ENCODE peak calls at places on chromosomes 11 and 22, in seven cellular contexts. One of them, this sample, is unnamed.
A peak's percentile ranks its signal among the peaks of the same experiment; 100 is the strongest.

GRCh38 chr11:102964867-102965266 is 9.3 kb upstream of the MMP13 start:
- DNase-seq in Right ventricle myocardium superior: no peak
- DNase-seq in mesenchymal stem cell: no peak
- DNase-seq in endothelial cell: no peak
- DNase-seq in NCI-H460: no peak
- DNase-seq in nucleus accumbens: no peak
- DNase-seq in NCI-H774: no peak
- DNase-seq in this sample: no peak

GRCh38 chr11:61888043-61888442 is 3.3 kb downstream of the FADS3 start:
- DNase-seq in Right ventricle myocardium superior: peak; percentile 93
- DNase-seq in mesenchymal stem cell: peak; percentile 90
- DNase-seq in endothelial cell: no peak
- DNase-seq in NCI-H460: no peak
- DNase-seq in nucleus accumbens: no peak
- DNase-seq in NCI-H774: no peak
- DNase-seq in this sample: peak; percentile 93

GRCh38 chr22:49330421-49331222 is 497.1 kb downstream of the BRD1 start:
- DNase-seq in Right ventricle myocardium superior: no peak
- DNase-seq in mesenchymal stem cell: no peak
- DNase-seq in endothelial cell: no peak
- DNase-seq in NCI-H460: no peak
- DNase-seq in nucleus accumbens: no peak
- DNase-seq in NCI-H774: no peak
- DNase-seq in this sample: no peak

GRCh38 chr22:47294571-47294970 is 532.1 kb downstream of the TBC1D22A start:
- DNase-seq in Right ventricle myocardium superior: no peak
- DNase-seq in mesenchymal stem cell: no peak
- DNase-seq in endothelial cell: no peak
- DNase-seq in NCI-H460: no peak
- DNase-seq in nucleus accumbens: no peak
- DNase-seq in NCI-H774: no peak
- DNase-seq in this sample: no peak

GRCh38 chr11:11975201-11976092 is 33.0 kb downstream of the DKK3 start:
- DNase-seq in Right ventricle myocardium superior: no peak
- DNase-seq in mesenchymal stem cell: no peak
- DNase-seq in endothelial cell: no peak
- DNase-seq in NCI-H460: no peak
- DNase-seq in nucleus accumbens: no peak
- DNase-seq in NCI-H774: no peak
- DNase-seq in this sample: no peak

GRCh38 chr11:33982661-33983060 is 68.9 kb upstream of the CAPRIN1 start:
- DNase-seq in Right ventricle myocardium superior: no peak
- DNase-seq in mesenchymal stem cell: no peak
- DNase-seq in endothelial cell: no peak
- DNase-seq in NCI-H460: no peak
- DNase-seq in nucleus accumbens: no peak
- DNase-seq in NCI-H774: no peak
- DNase-seq in this sample: no peak

GRCh38 chr11:76391039-76391438 is 9.9 kb downstream of the GVQW3 start:
- DNase-seq in Right ventricle myocardium superior: no peak
- DNase-seq in mesenchymal stem cell: no peak
- DNase-seq in endothelial cell: no peak
- DNase-seq in NCI-H460: no peak
- DNase-seq in nucleus accumbens: no peak
- DNase-seq in NCI-H774: peak; percentile 88
- DNase-seq in this sample: no peak

GRCh38 chr11:84106560-84106959 is 820.4 kb upstream of the CCDC90B start:
- DNase-seq in Right ventricle myocardium superior: no peak
- DNase-seq in mesenchymal stem cell: peak; percentile 35
- DNase-seq in endothelial cell: no peak
- DNase-seq in NCI-H460: no peak
- DNase-seq in nucleus accumbens: no peak
- DNase-seq in NCI-H774: peak; percentile 50
- DNase-seq in this sample: no peak

GRCh38 chr11:120324932-120325810 is at the start of gene TLCD5:
- DNase-seq in Right ventricle myocardium superior: peak; percentile 76
- DNase-seq in mesenchymal stem cell: peak; percentile 85
- DNase-seq in endothelial cell: peak; percentile 82
- DNase-seq in NCI-H460: no peak
- DNase-seq in nucleus accumbens: peak; percentile 62
- DNase-seq in NCI-H774: peak; percentile 77
- DNase-seq in this sample: peak; percentile 80

GRCh38 chr11:134142536-134142935 is 73.7 kb downstream of the JAM3 start:
- DNase-seq in Right ventricle myocardium superior: no peak
- DNase-seq in mesenchymal stem cell: no peak
- DNase-seq in endothelial cell: no peak
- DNase-seq in NCI-H460: no peak
- DNase-seq in nucleus accumbens: no peak
- DNase-seq in NCI-H774: no peak
- DNase-seq in this sample: no peak

This sample was measured in left cardiac atrium.